ENCODE peak calls at places on chromosomes 1 and 21, in seven cellular contexts. D, U, V, L, Z, Q and O are unnamed samples.
A peak's percentile ranks its signal among the peaks of the same experiment; 100 is the strongest.

GRCh38 chr1:63829349-63830327 is 55.8 kb downstream of the ROR1 start:
- DNase-seq in D (no peak), U (no peak), V (peak; percentile 78), L (no peak), Z (no peak), Q (no peak), O (peak; percentile 52)

GRCh38 chr1:86696522-86696921 is 7.9 kb upstream of the SH3GLB1 start:
- DNase-seq in D (no peak), U (no peak), V (no peak), L (no peak), Z (no peak), Q (peak; percentile 28), O (no peak)

GRCh38 chr21:31898898-31899630 is 26.2 kb downstream of the HUNK start:
- DNase-seq in D (no peak), U (no peak), V (no peak), L (no peak), Z (no peak), Q (no peak), O (peak; percentile 47)

GRCh38 chr1:30527511-30528140 is 195.8 kb downstream of the MATN1 start:
- DNase-seq in D (no peak), U (no peak), V (no peak), L (no peak), Z (no peak), Q (no peak), O (no peak)

GRCh38 chr1:200035956-200036615 is 8.6 kb downstream of the NR5A2 start:
- DNase-seq in D (peak; percentile 7), U (no peak), V (no peak), L (no peak), Z (no peak), Q (no peak), O (peak; percentile 48)

GRCh38 chr21:26506951-26507350 is 66.1 kb downstream of the CYYR1 start:
- DNase-seq in D (no peak), U (no peak), V (peak; percentile 85), L (no peak), Z (no peak), Q (peak; percentile 7), O (no peak)

GRCh38 chr1:178192686-178193085 is 98.8 kb downstream of the RASAL2 start:
- DNase-seq in D (no peak), U (no peak), V (peak; percentile 68), L (no peak), Z (peak; percentile 42), Q (peak; percentile 72), O (peak; percentile 52)

GRCh38 chr1:54547601-54548388 is at the start of gene ACOT11:
- DNase-seq in D (peak; percentile 44), U (peak; percentile 31), V (peak; percentile 55), L (no peak), Z (no peak), Q (peak; percentile 66), O (peak; percentile 58)

GRCh38 chr1:153545067-153546055 is at the start of gene S100A4:
- DNase-seq in D (peak; percentile 91), U (peak; percentile 94), V (peak; percentile 94), L (peak; percentile 87), Z (no peak), Q (peak; percentile 83), O (peak; percentile 99)

GRCh38 chr21:28592205-28592845 is 400.4 kb downstream of the LTN1 start:
- DNase-seq in D (no peak), U (no peak), V (no peak), L (no peak), Z (no peak), Q (no peak), O (no peak)

GRCh38 chr1:15690317-15690716 is 6.2 kb downstream of the PLEKHM2 start:
- DNase-seq in D (no peak), U (no peak), V (no peak), L (no peak), Z (no peak), Q (no peak), O (no peak)

GRCh38 chr1:235397733-235398132 is 30.5 kb downstream of the TBCE start:
- DNase-seq in D (no peak), U (no peak), V (peak; percentile 52), L (no peak), Z (peak; percentile 63), Q (peak; percentile 94), O (no peak)

GRCh38 chr1:69492286-69492685 is 75.4 kb upstream of the LRRC7 start:
- DNase-seq in D (no peak), U (no peak), V (no peak), L (no peak), Z (no peak), Q (no peak), O (no peak)

GRCh38 chr1:207248544-207249206 is 72.8 kb upstream of the CD55 start:
- DNase-seq in D (no peak), U (no peak), V (no peak), L (no peak), Z (no peak), Q (peak; percentile 1), O (no peak)

GRCh38 chr1:201954263-201955008 is 867 bp upstream of the TIMM17A start:
- DNase-seq in D (no peak), U (no peak), V (no peak), L (no peak), Z (no peak), Q (no peak), O (no peak)

GRCh38 chr1:22625262-22625925 is 11.0 kb upstream of the C1QA start:
- DNase-seq in D (peak; percentile 76), U (no peak), V (peak; percentile 4), L (no peak), Z (no peak), Q (no peak), O (no peak)

GRCh38 chr1:167714098-167714850 is 7.5 kb upstream of the MPZL1 start:
- DNase-seq in D (peak; percentile 87), U (peak; percentile 83), V (peak; percentile 86), L (peak; percentile 76), Z (no peak), Q (no peak), O (peak; percentile 96)

GRCh38 chr1:15919316-15919715 is 56.6 kb downstream of the ZBTB17 start:
- DNase-seq in D (no peak), U (no peak), V (peak; percentile 43), L (no peak), Z (peak; percentile 41), Q (peak; percentile 84), O (no peak)

GRCh38 chr1:38153426-38154088 is 107.0 kb upstream of the POU3F1 start:
- DNase-seq in D (peak; percentile 70), U (no peak), V (no peak), L (no peak), Z (no peak), Q (no peak), O (no peak)
- H3K4me3 ChIP-seq in D (no peak overlapping the region), U (no peak overlapping the region), V (no peak overlapping the region), L (no peak overlapping the region), Z (no peak overlapping the region), Q (no peak overlapping the region), O (no peak overlapping the region)

GRCh38 chr1:184032306-184033135 is 5.0 kb downstream of the COLGALT2 start:
- DNase-seq in D (no peak), U (no peak), V (no peak), L (no peak), Z (no peak), Q (no peak), O (no peak)

GRCh38 chr1:184027751-184028682 is 9.5 kb downstream of the COLGALT2 start:
- DNase-seq in D (no peak), U (no peak), V (no peak), L (no peak), Z (no peak), Q (no peak), O (no peak)

GRCh38 chr1:184030433-184031126 is 6.9 kb downstream of the COLGALT2 start:
- DNase-seq in D (no peak), U (no peak), V (no peak), L (no peak), Z (no peak), Q (no peak), O (no peak)

GRCh38 chr1:184031127-184032107 is 6.1 kb downstream of the COLGALT2 start:
- DNase-seq in D (no peak), U (peak; percentile 84), V (no peak), L (no peak), Z (no peak), Q (no peak), O (no peak)

DNA sequence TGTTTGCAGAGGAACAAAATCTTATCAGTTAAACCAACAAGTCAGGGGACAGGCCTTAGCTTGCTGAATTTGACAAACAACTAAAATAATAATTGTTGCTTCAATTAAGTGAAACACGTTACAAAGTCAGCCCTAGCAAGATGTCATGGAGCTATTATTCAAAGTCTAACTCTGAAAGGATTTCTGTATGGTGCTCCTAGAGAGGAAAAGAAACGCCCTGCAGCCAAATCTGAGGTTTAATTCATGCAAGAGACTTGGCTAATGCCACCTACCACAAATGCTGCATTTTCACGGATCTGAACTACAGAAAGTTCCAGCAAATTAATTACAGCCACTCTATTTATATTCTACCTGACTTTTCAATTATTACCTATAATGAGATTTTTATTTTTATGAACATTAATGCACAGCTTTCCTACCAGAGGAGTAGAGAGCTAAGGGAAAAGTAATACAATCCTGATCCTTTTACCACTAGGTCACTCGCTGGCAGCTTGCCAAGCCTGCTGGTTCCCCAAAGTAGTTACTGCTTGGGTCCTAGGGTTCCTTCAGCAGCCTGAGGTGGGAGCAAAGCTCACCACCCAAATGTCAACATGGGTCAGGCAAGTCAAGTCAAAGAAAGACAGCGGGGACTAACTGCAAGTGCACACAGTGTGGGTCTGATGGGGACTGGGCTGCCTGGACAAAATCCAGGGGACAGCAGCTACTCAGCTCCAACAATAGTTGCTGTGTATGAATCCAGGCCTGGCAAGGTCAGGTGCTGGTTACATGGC is 8.5 kb downstream of the COLGALT2 start:
- DNase-seq in D (no peak), U (peak; percentile 55), V (no peak), L (no peak), Z (no peak), Q (no peak), O (no peak)
- TF ChIP-seq CTCF in D (no peak), U (peak; percentile 24), V (no peak), L (no peak), Z (no peak), Q (no peak), O (no peak)

DNA sequence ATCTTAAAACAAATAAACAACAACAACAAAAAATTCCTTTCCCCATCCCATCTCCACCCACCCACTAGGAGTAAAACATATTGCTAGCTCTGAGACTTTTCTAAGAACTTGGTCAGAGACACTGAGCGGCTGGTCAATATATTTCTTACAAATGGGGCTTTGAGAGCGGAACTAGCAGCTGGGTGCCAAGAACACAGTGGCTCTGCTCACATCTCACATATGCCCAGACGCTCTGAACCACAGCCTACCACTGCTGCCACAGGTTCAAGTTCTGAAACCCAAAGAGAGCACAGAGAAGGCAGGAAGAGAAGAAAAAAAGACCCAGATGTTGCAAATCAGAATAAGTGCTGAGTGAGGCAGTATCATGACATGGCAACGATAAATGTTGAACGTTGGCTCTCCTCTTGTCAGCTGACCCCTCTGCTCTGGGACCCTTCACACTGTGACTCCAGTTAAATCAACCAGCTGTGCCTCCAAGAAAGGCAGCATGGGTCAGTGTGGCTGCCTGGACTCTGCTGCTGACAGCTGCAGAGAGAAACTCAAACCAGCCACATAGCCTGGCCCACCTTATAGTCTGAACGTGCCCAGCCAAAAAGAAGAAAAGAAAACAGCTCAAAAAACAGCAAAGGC is 26.4 kb downstream of the HIVEP3 start:
- DNase-seq in D (no peak), U (no peak), V (peak; percentile 39), L (no peak), Z (no peak), Q (no peak), O (no peak)
- H3K9ac ChIP-seq in D (no peak overlapping the region), U (no peak overlapping the region), V (no peak overlapping the region), L (no peak overlapping the region), Z (no peak overlapping the region), Q (no peak overlapping the region), O (no peak overlapping the region)

DNA sequence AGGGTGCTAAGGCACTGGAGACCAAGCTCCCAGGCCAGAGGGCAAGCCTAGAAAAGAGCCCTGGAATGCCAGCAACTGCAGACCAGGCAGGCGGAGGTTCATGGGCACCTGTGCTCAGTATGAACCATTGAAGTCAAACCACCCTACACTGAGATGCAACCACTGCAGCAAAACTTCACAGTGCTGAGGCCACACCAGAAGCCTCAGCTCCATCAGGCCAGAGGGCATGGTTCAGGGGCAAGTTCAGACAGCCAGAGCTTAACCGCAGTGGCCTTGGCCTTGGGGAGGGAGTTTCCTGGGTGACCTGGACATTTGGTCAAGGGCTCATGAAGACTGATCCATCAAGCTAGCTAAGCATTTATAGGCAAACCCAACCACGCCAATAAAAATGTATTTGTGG is 7.1 kb downstream of the RCC2 start:
- DNase-seq in D (no peak), U (no peak), V (no peak), L (no peak), Z (no peak), Q (no peak), O (no peak)
- H3K4me3 ChIP-seq in D (no peak overlapping the region), U (no peak overlapping the region), V (no peak overlapping the region), L (no peak overlapping the region), Z (no peak overlapping the region), Q (no peak overlapping the region), O (no peak overlapping the region)